ENCODE peak calls at places on chromosomes 11 and 22, in six cellular contexts. H is neuronal stem cell, C is H1, I is IMR-90, L is H9, F is trophoblast cell. R is an unnamed sample.

GRCh38 chr11:61687420-61687819 is 7.2 kb downstream of the DAGLA start:
- DNase-seq in L (no peak), H (no peak), C (no peak), I (no peak), F (no peak), R (no peak)

GRCh38 chr11:59611570-59612565 is 3.7 kb downstream of the OSBP start:
- DNase-seq in L (no peak), C (no peak), H (no peak), F (no peak), I (peak), R (peak)

GRCh38 chr22:47322854-47323253 is 560.4 kb downstream of the TBC1D22A start:
- DNase-seq in C (no peak), I (no peak), H (no peak), F (no peak), L (no peak), R (no peak)

GRCh38 chr11:102292951-102293350 is 24.3 kb upstream of the BIRC3 start:
- DNase-seq in F (no peak), L (no peak), I (no peak), C (no peak), H (no peak), R (no peak)

GRCh38 chr22:23117890-23118646 is 23.7 kb downstream of the RSPH14 start:
- DNase-seq in I (no peak), F (no peak), H (no peak), L (no peak), C (no peak), R (no peak)

GRCh38 chr22:40922484-40923303 is 28.5 kb upstream of the RBX1 start:
- DNase-seq in L (no peak), C (no peak), I (peak), F (no peak), H (peak), R (peak)

GRCh38 chr11:2813141-2813908 is 72.2 kb downstream of the CDKN1C start:
- DNase-seq in C (no peak), L (no peak), H (no peak), I (peak), F (no peak), R (peak)

GRCh38 chr22:50577987-50578775 is at the start of gene CPT1B:
- DNase-seq in C (no peak), I (peak), H (no peak), F (no peak), L (no peak), R (peak)

GRCh38 chr11:92131289-92131890 is 93.2 kb upstream of the FAT3 start:
- DNase-seq in H (no peak), L (no peak), C (no peak), I (no peak), F (no peak), R (peak)

GRCh38 chr11:12599408-12600143 is 74.6 kb upstream of the TEAD1 start:
- DNase-seq in C (peak), I (no peak), L (peak), F (peak), H (peak), R (peak)

GRCh38 chr11:96340555-96340885 is 2.5 kb downstream of the MAML2 start:
- DNase-seq in H (no peak), F (no peak), I (peak), L (no peak), C (no peak), R (peak)

GRCh38 chr11:119489087-119489486 is 66.1 kb upstream of the THY1 start:
- DNase-seq in L (no peak), I (no peak), F (no peak), H (no peak), C (peak), R (no peak)

GRCh38 chr11:123318623-123319022 is 111.4 kb upstream of the GRAMD1B start:
- DNase-seq in C (no peak), H (no peak), F (no peak), I (no peak), L (no peak), R (no peak)

GRCh38 chr22:43039800-43040199 is 24.9 kb upstream of the PACSIN2 start:
- DNase-seq in H (no peak), L (peak), F (peak), C (no peak), I (no peak), R (no peak)

GRCh38 chr11:60334005-60334620 is 7.1 kb downstream of the MS4A6E start:
- DNase-seq in C (peak), F (peak), H (peak), I (peak), L (peak), R (peak)

GRCh38 chr11:71093783-71094182 is 158.6 kb downstream of the SHANK2 start:
- DNase-seq in H (no peak), F (no peak), C (no peak), L (no peak), I (no peak), R (no peak)

GRCh38 chr11:77062924-77063323 is 3.8 kb upstream of the CAPN5 start:
- DNase-seq in H (no peak), I (no peak), F (no peak), C (no peak), L (peak), R (no peak)

DNA sequence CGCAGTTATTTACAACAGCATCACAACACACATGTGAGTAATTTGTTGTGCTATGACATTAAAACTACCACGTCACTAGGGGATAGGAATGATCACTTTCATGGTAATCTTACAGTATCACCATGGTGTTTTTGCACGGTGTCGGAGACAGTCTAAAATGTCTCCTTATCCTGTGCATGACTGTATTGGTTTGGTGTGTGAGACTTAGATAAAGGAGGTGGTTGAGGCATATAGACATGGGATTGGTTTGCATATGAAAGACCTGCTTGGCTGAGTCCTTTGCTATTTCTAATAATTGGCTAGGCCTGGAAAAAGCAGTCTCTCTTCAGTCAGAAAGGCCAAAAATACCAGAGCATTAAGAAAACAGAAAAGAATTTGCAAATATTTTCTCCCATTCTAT is 30.2 kb downstream of the MSANTD4 start:
- DNase-seq in I (no peak), H (no peak), L (no peak), C (no peak), F (no peak), R (no peak)
- H4K91ac ChIP-seq in I (no peak), H (no peak), L (no peak), C (no peak), F (no peak), R (no peak)

DNA sequence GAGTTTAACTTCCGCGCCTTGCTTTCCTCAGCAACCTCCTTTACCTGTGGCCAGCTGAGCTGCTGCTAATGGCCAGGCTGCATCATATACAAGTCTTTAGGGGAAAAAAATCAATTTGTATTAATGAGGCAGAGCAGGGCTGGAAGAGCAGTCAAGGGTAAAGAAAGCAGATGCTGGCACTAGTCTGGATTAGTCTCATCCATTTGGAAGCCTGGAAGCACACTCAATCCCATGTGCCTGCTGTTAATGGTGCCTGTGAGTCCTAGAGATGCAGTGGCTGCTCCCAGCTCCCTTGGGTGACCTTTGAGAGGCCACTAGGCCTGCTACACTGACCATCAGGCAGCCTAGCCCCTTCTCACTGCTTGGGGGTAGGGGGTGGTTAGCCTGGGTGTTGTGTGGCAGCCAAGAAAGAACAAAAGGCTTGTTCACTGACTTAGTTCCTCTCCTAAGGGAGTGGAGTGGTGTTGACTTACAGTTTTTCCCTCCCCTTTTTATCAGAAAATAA is 8.0 kb downstream of the PIK3IP1 start:
- DNase-seq in I (no peak), F (no peak), C (no peak), H (no peak), L (no peak), R (no peak)
- H4K91ac ChIP-seq in I (no peak), F (no peak), C (no peak), H (no peak), L (no peak), R (no peak)

GRCh38 chr22:37128555-37129281 is 19.2 kb upstream of the TMPRSS6 start:
- DNase-seq in C (no peak), H (no peak), L (no peak), F (peak), I (no peak), R (no peak)

GRCh38 chr22:37127350-37127878 is 17.9 kb upstream of the TMPRSS6 start:
- DNase-seq in I (no peak), C (no peak), L (no peak), F (no peak), H (no peak), R (no peak)

GRCh38 chr22:37126882-37127281 is 17.4 kb upstream of the TMPRSS6 start:
- DNase-seq in L (peak), C (peak), F (no peak), H (no peak), I (no peak), R (no peak)

GRCh38 chr22:37123649-37124048 is 14.1 kb upstream of the TMPRSS6 start:
- DNase-seq in H (no peak), I (no peak), C (no peak), L (no peak), F (no peak), R (no peak)

GRCh38 chr22:37126383-37126782 is 16.9 kb upstream of the TMPRSS6 start:
- DNase-seq in L (peak), C (no peak), I (no peak), F (peak), H (no peak), R (no peak)
- H4K91ac ChIP-seq in L (no peak), C (no peak), I (no peak), F (no peak), H (no peak), R (no peak)

DNA sequence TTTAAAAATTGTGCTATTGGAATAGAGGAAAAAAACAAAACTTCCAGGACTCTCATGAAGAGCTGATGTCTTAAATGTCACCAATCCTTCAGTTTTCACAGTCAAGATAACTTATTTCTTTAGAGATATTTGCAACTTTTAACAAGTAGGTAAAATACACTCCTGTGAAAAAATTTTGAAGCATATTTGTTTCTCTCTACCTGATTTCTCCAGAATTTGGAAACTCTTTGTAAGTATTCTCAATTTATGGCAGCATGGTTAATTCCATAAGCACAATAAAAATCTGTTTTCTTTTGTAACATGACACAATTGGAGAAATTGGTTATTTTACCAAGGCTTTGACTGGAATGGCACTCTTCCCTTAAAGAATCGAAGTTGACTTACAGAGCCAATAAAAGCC is 4.1 kb downstream of the CASP4 start:
- DNase-seq in C (no peak), I (no peak), H (no peak), L (no peak), F (no peak), R (no peak)
- H4K91ac ChIP-seq in C (no peak), I (no peak), H (no peak), L (no peak), F (no peak), R (no peak)

GRCh38 chr11:133553885-133554586 is 21.7 kb upstream of the OPCML start:
- DNase-seq in H (no peak), L (no peak), I (no peak), C (no peak), F (no peak), R (no peak)
- H4K91ac ChIP-seq in H (no peak), L (no peak), I (no peak), C (no peak), F (no peak), R (no peak)

GRCh38 chr22:38987171-38987895 is 5.2 kb downstream of the APOBEC3B start:
- DNase-seq in I (no peak), C (no peak), H (no peak), L (no peak), F (no peak), R (no peak)

GRCh38 chr22:38984224-38984623 is 2.1 kb downstream of the APOBEC3B start:
- DNase-seq in H (no peak), L (no peak), I (no peak), C (no peak), F (no peak), R (no peak)

GRCh38 chr22:38989461-38989860 is 7.3 kb downstream of the APOBEC3B start:
- DNase-seq in C (no peak), F (no peak), H (no peak), L (no peak), I (no peak), R (no peak)

GRCh38 chr22:38982008-38982927 is at the start of gene APOBEC3B:
- DNase-seq in H (peak), I (peak), L (peak), C (no peak), F (peak), R (peak)

GRCh38 chr22:38986629-38987028 is 4.5 kb downstream of the APOBEC3B start:
- DNase-seq in C (no peak), L (no peak), F (no peak), H (no peak), I (no peak), R (no peak)
- H4K91ac ChIP-seq in C (no peak), L (no peak), F (no peak), H (no peak), I (no peak), R (no peak)

GRCh38 chr22:33844273-33844672 is 76.0 kb downstream of the LARGE1 start:
- DNase-seq in F (no peak), H (no peak), C (no peak), I (no peak), L (peak), R (peak)
- H4K91ac ChIP-seq in F (no peak), H (no peak), C (no peak), I (no peak), L (no peak), R (no peak)

DNA sequence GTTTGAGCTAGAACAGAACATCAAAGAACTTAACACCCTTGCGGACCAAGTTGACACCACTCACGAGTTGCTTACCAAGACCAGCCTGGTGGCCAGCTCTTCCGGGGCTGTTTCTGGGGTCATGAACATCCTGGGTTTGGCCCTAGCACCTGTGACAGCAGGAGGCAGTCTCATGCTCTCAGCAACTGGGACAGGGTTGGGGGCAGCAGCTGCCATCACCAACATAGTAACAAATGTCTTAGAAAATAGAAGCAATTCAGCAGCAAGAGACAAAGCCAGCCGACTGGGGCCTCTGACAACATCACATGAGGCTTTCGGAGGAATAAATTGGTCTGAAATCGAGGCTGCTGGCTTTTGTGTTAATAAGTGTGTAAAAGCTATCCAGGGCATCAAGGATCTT is 8.7 kb downstream of the APOL5 start:
- DNase-seq in I (no peak), C (no peak), F (no peak), L (no peak), H (no peak), R (no peak)
- H4K91ac ChIP-seq in I (no peak), C (no peak), F (no peak), L (no peak), H (no peak), R (no peak)

R was measured in mesenchymal stem cell.